ENCODE peak calls at places on chromosome 12, in seven cellular contexts. One of them, this sample, is unnamed.

GRCh38 chr12:122336015-122336946 is 70.0 kb upstream of the VPS33A start:
- DNase-seq in endothelial cell: peak
- DNase-seq in NCI-H510A: peak
- DNase-seq in stimulated activated CD8-positive, alpha-beta memory T cell treated with anti-CD3 and anti-CD28 coated beads, Interleukin-2, amount 100 ng/mL, for 48 hours: peak
- DNase-seq in effector CD4-positive, alpha-beta T cell: peak
- DNase-seq in HS-27A: peak
- DNase-seq in COR-L47: peak
- DNase-seq in this sample: no peak

GRCh38 chr12:104632724-104633181 is 176.0 kb downstream of the CHST11 start:
- DNase-seq in HS-27A: no peak
- DNase-seq in stimulated activated CD8-positive, alpha-beta memory T cell treated with anti-CD3 and anti-CD28 coated beads, Interleukin-2, amount 100 ng/mL, for 48 hours: no peak
- DNase-seq in NCI-H510A: no peak
- DNase-seq in endothelial cell: no peak
- DNase-seq in effector CD4-positive, alpha-beta T cell: no peak
- DNase-seq in COR-L47: no peak
- DNase-seq in this sample: no peak

GRCh38 chr12:40616383-40616900 is 75.8 kb upstream of the CNTN1 start:
- DNase-seq in effector CD4-positive, alpha-beta T cell: no peak
- DNase-seq in NCI-H510A: no peak
- DNase-seq in COR-L47: no peak
- DNase-seq in HS-27A: no peak
- DNase-seq in stimulated activated CD8-positive, alpha-beta memory T cell treated with anti-CD3 and anti-CD28 coated beads, Interleukin-2, amount 100 ng/mL, for 48 hours: no peak
- DNase-seq in endothelial cell: no peak
- DNase-seq in this sample: no peak

GRCh38 chr12:6871052-6871957 is 1.8 kb downstream of the SPSB2 start:
- DNase-seq in HS-27A: no peak
- DNase-seq in effector CD4-positive, alpha-beta T cell: no peak
- DNase-seq in endothelial cell: no peak
- DNase-seq in stimulated activated CD8-positive, alpha-beta memory T cell treated with anti-CD3 and anti-CD28 coated beads, Interleukin-2, amount 100 ng/mL, for 48 hours: peak
- DNase-seq in NCI-H510A: no peak
- DNase-seq in COR-L47: no peak
- DNase-seq in this sample: no peak

GRCh38 chr12:107493135-107493494 is 192.5 kb upstream of the PWP1 start:
- DNase-seq in COR-L47: no peak
- DNase-seq in HS-27A: no peak
- DNase-seq in stimulated activated CD8-positive, alpha-beta memory T cell treated with anti-CD3 and anti-CD28 coated beads, Interleukin-2, amount 100 ng/mL, for 48 hours: no peak
- DNase-seq in effector CD4-positive, alpha-beta T cell: no peak
- DNase-seq in NCI-H510A: no peak
- DNase-seq in endothelial cell: no peak
- DNase-seq in this sample: no peak

GRCh38 chr12:124512667-124513296 is 54.6 kb downstream of the NCOR2 start:
- DNase-seq in COR-L47: peak
- DNase-seq in endothelial cell: peak
- DNase-seq in effector CD4-positive, alpha-beta T cell: no peak
- DNase-seq in HS-27A: peak
- DNase-seq in stimulated activated CD8-positive, alpha-beta memory T cell treated with anti-CD3 and anti-CD28 coated beads, Interleukin-2, amount 100 ng/mL, for 48 hours: no peak
- DNase-seq in NCI-H510A: no peak
- DNase-seq in this sample: peak

GRCh38 chr12:110312581-110313360 is 31.7 kb downstream of the ATP2A2 start:
- DNase-seq in effector CD4-positive, alpha-beta T cell: no peak
- DNase-seq in NCI-H510A: no peak
- DNase-seq in stimulated activated CD8-positive, alpha-beta memory T cell treated with anti-CD3 and anti-CD28 coated beads, Interleukin-2, amount 100 ng/mL, for 48 hours: no peak
- DNase-seq in COR-L47: no peak
- DNase-seq in HS-27A: peak
- DNase-seq in endothelial cell: no peak
- DNase-seq in this sample: peak

GRCh38 chr12:116426391-116427136 is 132.6 kb upstream of the MAP1LC3B2 start:
- DNase-seq in endothelial cell: peak
- DNase-seq in effector CD4-positive, alpha-beta T cell: no peak
- DNase-seq in HS-27A: peak
- DNase-seq in NCI-H510A: no peak
- DNase-seq in COR-L47: no peak
- DNase-seq in stimulated activated CD8-positive, alpha-beta memory T cell treated with anti-CD3 and anti-CD28 coated beads, Interleukin-2, amount 100 ng/mL, for 48 hours: no peak
- DNase-seq in this sample: peak

GRCh38 chr12:64392221-64392620 is 1.7 kb upstream of the C12orf56 start:
- DNase-seq in effector CD4-positive, alpha-beta T cell: no peak
- DNase-seq in HS-27A: no peak
- DNase-seq in COR-L47: no peak
- DNase-seq in stimulated activated CD8-positive, alpha-beta memory T cell treated with anti-CD3 and anti-CD28 coated beads, Interleukin-2, amount 100 ng/mL, for 48 hours: no peak
- DNase-seq in endothelial cell: peak
- DNase-seq in NCI-H510A: no peak
- DNase-seq in this sample: no peak

GRCh38 chr12:93803408-93803807 is 126.2 kb downstream of the CRADD start:
- DNase-seq in stimulated activated CD8-positive, alpha-beta memory T cell treated with anti-CD3 and anti-CD28 coated beads, Interleukin-2, amount 100 ng/mL, for 48 hours: no peak
- DNase-seq in effector CD4-positive, alpha-beta T cell: no peak
- DNase-seq in endothelial cell: no peak
- DNase-seq in COR-L47: no peak
- DNase-seq in HS-27A: no peak
- DNase-seq in NCI-H510A: no peak
- DNase-seq in this sample: no peak

GRCh38 chr12:114440450-114441383 is 34.8 kb upstream of the TBX5 start:
- DNase-seq in COR-L47: no peak
- DNase-seq in HS-27A: no peak
- DNase-seq in endothelial cell: peak
- DNase-seq in NCI-H510A: peak
- DNase-seq in effector CD4-positive, alpha-beta T cell: no peak
- DNase-seq in stimulated activated CD8-positive, alpha-beta memory T cell treated with anti-CD3 and anti-CD28 coated beads, Interleukin-2, amount 100 ng/mL, for 48 hours: no peak
- DNase-seq in this sample: no peak

GRCh38 chr12:69514845-69515244 is 44.7 kb downstream of the FRS2 start:
- DNase-seq in effector CD4-positive, alpha-beta T cell: no peak
- DNase-seq in COR-L47: no peak
- DNase-seq in NCI-H510A: no peak
- DNase-seq in HS-27A: no peak
- DNase-seq in stimulated activated CD8-positive, alpha-beta memory T cell treated with anti-CD3 and anti-CD28 coated beads, Interleukin-2, amount 100 ng/mL, for 48 hours: no peak
- DNase-seq in endothelial cell: no peak
- DNase-seq in this sample: no peak

GRCh38 chr12:92271341-92271740 is 125.7 kb upstream of the BTG1 start:
- DNase-seq in endothelial cell: no peak
- DNase-seq in NCI-H510A: no peak
- DNase-seq in stimulated activated CD8-positive, alpha-beta memory T cell treated with anti-CD3 and anti-CD28 coated beads, Interleukin-2, amount 100 ng/mL, for 48 hours: no peak
- DNase-seq in HS-27A: no peak
- DNase-seq in COR-L47: no peak
- DNase-seq in effector CD4-positive, alpha-beta T cell: no peak
- DNase-seq in this sample: no peak

GRCh38 chr12:29581641-29582040 is 84.2 kb upstream of the OVCH1 start:
- DNase-seq in endothelial cell: no peak
- DNase-seq in HS-27A: no peak
- DNase-seq in NCI-H510A: no peak
- DNase-seq in stimulated activated CD8-positive, alpha-beta memory T cell treated with anti-CD3 and anti-CD28 coated beads, Interleukin-2, amount 100 ng/mL, for 48 hours: no peak
- DNase-seq in COR-L47: no peak
- DNase-seq in effector CD4-positive, alpha-beta T cell: no peak
- DNase-seq in this sample: no peak

GRCh38 chr12:79548525-79548924 is 142.2 kb downstream of the PAWR start:
- DNase-seq in COR-L47: no peak
- DNase-seq in endothelial cell: no peak
- DNase-seq in stimulated activated CD8-positive, alpha-beta memory T cell treated with anti-CD3 and anti-CD28 coated beads, Interleukin-2, amount 100 ng/mL, for 48 hours: no peak
- DNase-seq in HS-27A: no peak
- DNase-seq in NCI-H510A: no peak
- DNase-seq in effector CD4-positive, alpha-beta T cell: no peak
- DNase-seq in this sample: no peak

GRCh38 chr12:31118831-31119530 is 45.3 kb downstream of the DDX11 start:
- DNase-seq in endothelial cell: peak
- DNase-seq in stimulated activated CD8-positive, alpha-beta memory T cell treated with anti-CD3 and anti-CD28 coated beads, Interleukin-2, amount 100 ng/mL, for 48 hours: peak
- DNase-seq in COR-L47: peak
- DNase-seq in NCI-H510A: peak
- DNase-seq in effector CD4-positive, alpha-beta T cell: no peak
- DNase-seq in HS-27A: no peak
- DNase-seq in this sample: no peak

GRCh38 chr12:3250576-3250975 is 173.4 kb downstream of the TSPAN9 start:
- DNase-seq in COR-L47: no peak
- DNase-seq in stimulated activated CD8-positive, alpha-beta memory T cell treated with anti-CD3 and anti-CD28 coated beads, Interleukin-2, amount 100 ng/mL, for 48 hours: no peak
- DNase-seq in NCI-H510A: no peak
- DNase-seq in effector CD4-positive, alpha-beta T cell: no peak
- DNase-seq in endothelial cell: no peak
- DNase-seq in HS-27A: no peak
- DNase-seq in this sample: no peak

GRCh38 chr12:6345319-6346071 is 3.6 kb upstream of the TNFRSF1A start:
- DNase-seq in HS-27A: peak
- DNase-seq in COR-L47: no peak
- DNase-seq in NCI-H510A: no peak
- DNase-seq in endothelial cell: no peak
- DNase-seq in stimulated activated CD8-positive, alpha-beta memory T cell treated with anti-CD3 and anti-CD28 coated beads, Interleukin-2, amount 100 ng/mL, for 48 hours: no peak
- DNase-seq in effector CD4-positive, alpha-beta T cell: peak
- DNase-seq in this sample: peak

GRCh38 chr12:51814311-51815088 is 34.0 kb downstream of the FIGNL2 start:
- DNase-seq in endothelial cell: peak
- DNase-seq in COR-L47: peak
- DNase-seq in HS-27A: no peak
- DNase-seq in NCI-H510A: peak
- DNase-seq in stimulated activated CD8-positive, alpha-beta memory T cell treated with anti-CD3 and anti-CD28 coated beads, Interleukin-2, amount 100 ng/mL, for 48 hours: no peak
- DNase-seq in effector CD4-positive, alpha-beta T cell: peak
- DNase-seq in this sample: peak

GRCh38 chr12:38120438-38120837 is 196.1 kb upstream of the ALG10B start:
- DNase-seq in endothelial cell: no peak
- DNase-seq in COR-L47: no peak
- DNase-seq in HS-27A: no peak
- DNase-seq in stimulated activated CD8-positive, alpha-beta memory T cell treated with anti-CD3 and anti-CD28 coated beads, Interleukin-2, amount 100 ng/mL, for 48 hours: no peak
- DNase-seq in NCI-H510A: no peak
- DNase-seq in effector CD4-positive, alpha-beta T cell: no peak
- DNase-seq in this sample: no peak

GRCh38 chr12:91988076-91988475 is 157.6 kb downstream of the BTG1 start:
- DNase-seq in effector CD4-positive, alpha-beta T cell: no peak
- DNase-seq in HS-27A: no peak
- DNase-seq in NCI-H510A: no peak
- DNase-seq in stimulated activated CD8-positive, alpha-beta memory T cell treated with anti-CD3 and anti-CD28 coated beads, Interleukin-2, amount 100 ng/mL, for 48 hours: no peak
- DNase-seq in COR-L47: no peak
- DNase-seq in endothelial cell: peak
- DNase-seq in this sample: no peak

GRCh38 chr12:53049582-53050318 is at the start of gene TNS2:
- DNase-seq in NCI-H510A: peak
- DNase-seq in HS-27A: no peak
- DNase-seq in effector CD4-positive, alpha-beta T cell: no peak
- DNase-seq in endothelial cell: peak
- DNase-seq in COR-L47: no peak
- DNase-seq in stimulated activated CD8-positive, alpha-beta memory T cell treated with anti-CD3 and anti-CD28 coated beads, Interleukin-2, amount 100 ng/mL, for 48 hours: no peak
- DNase-seq in this sample: no peak

GRCh38 chr12:105076098-105076497 is 8.2 kb downstream of the ALDH1L2 start:
- DNase-seq in stimulated activated CD8-positive, alpha-beta memory T cell treated with anti-CD3 and anti-CD28 coated beads, Interleukin-2, amount 100 ng/mL, for 48 hours: no peak
- DNase-seq in NCI-H510A: no peak
- DNase-seq in COR-L47: no peak
- DNase-seq in endothelial cell: no peak
- DNase-seq in HS-27A: no peak
- DNase-seq in effector CD4-positive, alpha-beta T cell: no peak
- DNase-seq in this sample: no peak

GRCh38 chr12:106079148-106079738 is 59.5 kb downstream of the NUAK1 start:
- DNase-seq in effector CD4-positive, alpha-beta T cell: no peak
- DNase-seq in NCI-H510A: no peak
- DNase-seq in COR-L47: no peak
- DNase-seq in HS-27A: no peak
- DNase-seq in endothelial cell: no peak
- DNase-seq in stimulated activated CD8-positive, alpha-beta memory T cell treated with anti-CD3 and anti-CD28 coated beads, Interleukin-2, amount 100 ng/mL, for 48 hours: no peak
- DNase-seq in this sample: no peak

GRCh38 chr12:59650594-59651229 is 54.9 kb downstream of the SLC16A7 start:
- DNase-seq in NCI-H510A: no peak
- DNase-seq in endothelial cell: no peak
- DNase-seq in effector CD4-positive, alpha-beta T cell: no peak
- DNase-seq in stimulated activated CD8-positive, alpha-beta memory T cell treated with anti-CD3 and anti-CD28 coated beads, Interleukin-2, amount 100 ng/mL, for 48 hours: no peak
- DNase-seq in HS-27A: no peak
- DNase-seq in COR-L47: peak
- DNase-seq in this sample: no peak